ENCODE peak calls at places on chromosomes 7 and 10, in eight cellular contexts. I is RWPE2, R is cardiac muscle cell, L is HAP-1, H is left lung, F is mammary epithelial cell, O is lung, G is pancreas. J is an unnamed sample.

GRCh38 chr10:98101366-98101765 is 33.1 kb upstream of the R3HCC1L start:
- DNase-seq in I (no peak), R (no peak), F (no peak), L (peak; percentile 18), G (no peak), H (no peak), O (no peak), J (no peak)

GRCh38 chr10:3023892-3024291 is 43.5 kb upstream of the PFKP start:
- DNase-seq in F (no peak), O (no peak), R (no peak), G (no peak), L (no peak), I (no peak), H (no peak), J (no peak)

GRCh38 chr7:51034531-51035264 is 252.0 kb upstream of the GRB10 start:
- DNase-seq in I (no peak), H (no peak), G (peak; percentile 65), F (peak; percentile 11), O (no peak), L (no peak), R (peak; percentile 60), J (no peak)

GRCh38 chr7:34748244-34749039 is 90.4 kb downstream of the NPSR1 start:
- DNase-seq in G (peak; percentile 92), H (peak; percentile 84), L (peak; percentile 18), O (peak; percentile 90), R (peak; percentile 58), I (no peak), F (peak; percentile 30), J (peak; percentile 82)

GRCh38 chr10:124935946-124936345 is 6.0 kb upstream of the ZRANB1 start:
- DNase-seq in G (no peak), I (no peak), L (no peak), H (no peak), O (no peak), F (peak; percentile 63), R (no peak), J (no peak)

GRCh38 chr10:3095373-3096139 is 28.2 kb downstream of the PFKP start:
- DNase-seq in F (peak; percentile 98), I (no peak), H (no peak), R (peak; percentile 98), L (no peak), O (peak; percentile 51), G (no peak), J (peak; percentile 50)

GRCh38 chr7:96596120-96596826 is 113.4 kb downstream of the SEM1 start:
- DNase-seq in G (peak; percentile 35), L (peak; percentile 80), I (no peak), R (no peak), F (peak; percentile 23), H (no peak), O (no peak), J (no peak)

GRCh38 chr10:53256623-53257022 is 484.0 kb upstream of the MBL2 start:
- DNase-seq in R (no peak), H (no peak), G (no peak), O (no peak), F (peak; percentile 94), L (no peak), I (no peak), J (no peak)

GRCh38 chr7:157495594-157495993 is 158.8 kb downstream of the DNAJB6 start:
- DNase-seq in L (no peak), O (no peak), G (no peak), F (no peak), H (no peak), I (no peak), R (no peak), J (no peak)

GRCh38 chr7:23712368-23713284 is 2.6 kb downstream of the STK31 start:
- DNase-seq in F (peak; percentile 60), R (peak; percentile 77), I (no peak), G (no peak), L (no peak), H (no peak), O (no peak), J (no peak)

GRCh38 chr7:37031571-37032257 is 307.4 kb upstream of the AOAH start:
- DNase-seq in G (peak; percentile 84), R (peak; percentile 98), O (peak; percentile 83), H (peak; percentile 72), I (peak; percentile 85), L (peak; percentile 64), F (peak; percentile 97), J (peak; percentile 75)

GRCh38 chr7:7228967-7229366 is 46.6 kb downstream of the C1GALT1 start:
- DNase-seq in H (no peak), G (no peak), O (no peak), L (no peak), I (no peak), F (no peak), R (no peak), J (no peak)

GRCh38 chr10:65570143-65571010 is 1355.5 kb upstream of the LRRTM3 start:
- DNase-seq in O (peak; percentile 42), G (peak; percentile 58), I (no peak), L (peak; percentile 89), H (peak; percentile 35), F (peak; percentile 36), R (peak; percentile 64), J (peak; percentile 72)

GRCh38 chr7:12905671-12906070 is 218.2 kb downstream of the ARL4A start:
- DNase-seq in R (no peak), O (no peak), F (no peak), L (no peak), H (no peak), G (no peak), I (no peak), J (no peak)

GRCh38 chr7:22675917-22676343 is 51.1 kb upstream of the IL6 start:
- DNase-seq in R (peak; percentile 71), H (no peak), L (no peak), F (peak; percentile 29), I (no peak), O (no peak), G (no peak), J (no peak)

GRCh38 chr10:19966751-19967150 is 150.5 kb downstream of the PLXDC2 start:
- DNase-seq in G (no peak), O (no peak), L (no peak), F (no peak), I (no peak), H (no peak), R (peak; percentile 41), J (no peak)

GRCh38 chr10:63593576-63593975 is 72.4 kb downstream of the REEP3 start:
- DNase-seq in L (no peak), H (no peak), O (no peak), R (peak; percentile 65), I (no peak), F (no peak), G (no peak), J (no peak)

GRCh38 chr7:138449580-138449979 is 10.5 kb upstream of the TRIM24 start:
- DNase-seq in L (peak; percentile 50), F (no peak), I (no peak), R (peak; percentile 10), G (no peak), H (no peak), O (no peak), J (no peak)

GRCh38 chr10:132515811-132516726 is 21.5 kb upstream of the INPP5A start:
- DNase-seq in G (no peak), I (peak; percentile 34), O (no peak), L (peak; percentile 5), H (peak; percentile 30), F (no peak), R (no peak), J (no peak)
- H3K4me1 ChIP-seq in G (peaks cover 36% of the 10 kb centered on the region), I (peaks cover 20% of the 10 kb centered on the region), O (peaks cover 19% of the 10 kb centered on the region), L (peaks cover 22% of the 10 kb centered on the region), H (peaks cover 56% of the 10 kb centered on the region), F (peaks cover 17% of the 10 kb centered on the region), R (peaks cover 57% of the 10 kb centered on the region), J (peaks cover 17% of the 10 kb centered on the region)

GRCh38 chr7:80499350-80499955 is 12.4 kb downstream of the GNAT3 start:
- DNase-seq in H (peak; percentile 68), I (peak; percentile 90), O (peak; percentile 61), L (peak; percentile 23), F (peak; percentile 95), G (peak; percentile 17), R (peak; percentile 93), J (no peak)
- H3K4me1 ChIP-seq in H (peaks cover 11% of the 10 kb centered on the region), I (peaks cover 31% of the 10 kb centered on the region), O (peaks cover 9% of the 10 kb centered on the region), L (peaks cover 4% of the 10 kb centered on the region), F (peaks cover 11% of the 10 kb centered on the region), G (no peaks in the 10 kb centered on the region), R (peaks cover 23% of the 10 kb centered on the region), J (no peaks in the 10 kb centered on the region)

GRCh38 chr10:14588084-14588937 is 186.4 kb downstream of the FAM107B start:
- DNase-seq in I (no peak), O (no peak), R (peak; percentile 76), G (no peak), H (no peak), F (no peak), L (no peak), J (no peak)
- H3K4me1 ChIP-seq in I (peaks cover 32% of the 10 kb centered on the region), O (peaks cover 2% of the 10 kb centered on the region), R (no peaks in the 10 kb centered on the region), G (peaks cover 32% of the 10 kb centered on the region), H (peaks cover 53% of the 10 kb centered on the region), F (peaks cover 18% of the 10 kb centered on the region), L (no peaks in the 10 kb centered on the region), J (peaks cover 13% of the 10 kb centered on the region)

GRCh38 chr10:18668026-18668425 is 8.8 kb downstream of the ARL5B start:
- DNase-seq in I (no peak), O (no peak), L (no peak), G (no peak), R (no peak), F (no peak), H (no peak), J (no peak)
- H3K4me1 ChIP-seq in I (peaks cover 30% of the 10 kb centered on the region), O (peaks cover 10% of the 10 kb centered on the region), L (peaks cover 20% of the 10 kb centered on the region), G (peaks cover 4% of the 10 kb centered on the region), R (peaks cover 4% of the 10 kb centered on the region), F (peaks cover 24% of the 10 kb centered on the region), H (peaks cover 15% of the 10 kb centered on the region), J (no peaks in the 10 kb centered on the region)

GRCh38 chr10:69088471-69088769 is 517 bp downstream of the SRGN start:
- DNase-seq in O (no peak), H (no peak), L (no peak), G (no peak), F (no peak), R (peak; percentile 44), I (no peak), J (no peak)
- H3K4me1 ChIP-seq in O (no peaks in the 10 kb centered on the region), H (peaks cover 67% of the 10 kb centered on the region), L (no peaks in the 10 kb centered on the region), G (no peaks in the 10 kb centered on the region), F (peaks cover 3% of the 10 kb centered on the region), R (no peaks in the 10 kb centered on the region), I (peaks cover 14% of the 10 kb centered on the region), J (no peaks in the 10 kb centered on the region)

GRCh38 chr7:150368098-150368883 is at the start of gene REPIN1:
- DNase-seq in R (peak; percentile 89), H (peak; percentile 93), G (peak; percentile 92), I (no peak), F (no peak), L (peak; percentile 91), O (peak; percentile 95), J (peak; percentile 95)

GRCh38 chr7:150370612-150371071 is 2.0 kb downstream of the REPIN1 start:
- DNase-seq in L (no peak), R (peak; percentile 71), G (no peak), F (no peak), O (no peak), I (no peak), H (no peak), J (no peak)

GRCh38 chr7:150368884-150369739 is 490 bp downstream of the REPIN1 start:
- DNase-seq in I (no peak), R (peak; percentile 75), H (peak; percentile 75), L (peak; percentile 87), O (peak; percentile 65), F (no peak), G (peak; percentile 75), J (peak; percentile 67)

GRCh38 chr7:150371131-150371995 is 2.7 kb downstream of the REPIN1 start:
- DNase-seq in G (no peak), I (no peak), H (no peak), F (no peak), R (no peak), L (no peak), O (no peak), J (no peak)

GRCh38 chr7:150369740-150370501 is 1.3 kb downstream of the REPIN1 start:
- DNase-seq in I (no peak), O (no peak), R (no peak), H (no peak), L (no peak), F (no peak), G (no peak), J (no peak)
- H3K4me1 ChIP-seq in I (peaks cover 4% of the 10 kb centered on the region), O (peaks cover 5% of the 10 kb centered on the region), R (peaks cover 41% of the 10 kb centered on the region), H (peaks cover 46% of the 10 kb centered on the region), L (peaks cover 18% of the 10 kb centered on the region), F (peaks cover 10% of the 10 kb centered on the region), G (peaks cover 18% of the 10 kb centered on the region), J (peaks cover 11% of the 10 kb centered on the region)